ENCODE peak calls at places on chromosomes 13 and 19, in seven cellular contexts. One of them, this sample, is unnamed.

GRCh38 chr19:55385749-55386514 is at the start of gene RPL28:
- DNase-seq in brain microvascular endothelial cell: peak; percentile 97
- DNase-seq in GM13976: peak; percentile 97
- DNase-seq in spleen: peak; percentile 99
- DNase-seq in fibroblast of pulmonary artery: peak; percentile 99
- DNase-seq in HFFc6: peak; percentile 97
- DNase-seq in nephron progenitor cell: peak; percentile 97
- DNase-seq in this sample: peak; percentile 96

GRCh38 chr19:17136026-17136425 is 60.4 kb downstream of the MYO9B start:
- DNase-seq in brain microvascular endothelial cell: no peak
- DNase-seq in GM13976: no peak
- DNase-seq in spleen: no peak
- DNase-seq in fibroblast of pulmonary artery: no peak
- DNase-seq in HFFc6: no peak
- DNase-seq in nephron progenitor cell: no peak
- DNase-seq in this sample: no peak

GRCh38 chr13:67224148-67224846 is 5.8 kb downstream of the PCDH9 start:
- DNase-seq in brain microvascular endothelial cell: peak; percentile 71
- DNase-seq in GM13976: no peak
- DNase-seq in spleen: peak; percentile 85
- DNase-seq in fibroblast of pulmonary artery: peak; percentile 92
- DNase-seq in HFFc6: peak; percentile 68
- DNase-seq in nephron progenitor cell: peak; percentile 62
- DNase-seq in this sample: peak; percentile 17

GRCh38 chr13:24307211-24308067 is 1.9 kb upstream of the C1QTNF9 start:
- DNase-seq in brain microvascular endothelial cell: no peak
- DNase-seq in GM13976: no peak
- DNase-seq in spleen: no peak
- DNase-seq in fibroblast of pulmonary artery: peak; percentile 15
- DNase-seq in HFFc6: no peak
- DNase-seq in nephron progenitor cell: no peak
- DNase-seq in this sample: no peak

GRCh38 chr13:97535619-97536018 is 101.7 kb downstream of the RAP2A start:
- DNase-seq in brain microvascular endothelial cell: no peak
- DNase-seq in GM13976: no peak
- DNase-seq in spleen: no peak
- DNase-seq in fibroblast of pulmonary artery: peak; percentile 54
- DNase-seq in HFFc6: no peak
- DNase-seq in nephron progenitor cell: no peak
- DNase-seq in this sample: no peak

GRCh38 chr19:38993271-38993670 is 17.7 kb upstream of the FBXO17 start:
- DNase-seq in brain microvascular endothelial cell: peak; percentile 63
- DNase-seq in GM13976: no peak
- DNase-seq in spleen: no peak
- DNase-seq in fibroblast of pulmonary artery: peak; percentile 57
- DNase-seq in HFFc6: peak; percentile 77
- DNase-seq in nephron progenitor cell: no peak
- DNase-seq in this sample: no peak

GRCh38 chr13:49833402-49833801 is 40.9 kb upstream of the KPNA3 start:
- DNase-seq in brain microvascular endothelial cell: no peak
- DNase-seq in GM13976: no peak
- DNase-seq in spleen: no peak
- DNase-seq in fibroblast of pulmonary artery: no peak
- DNase-seq in HFFc6: no peak
- DNase-seq in nephron progenitor cell: no peak
- DNase-seq in this sample: no peak

GRCh38 chr13:103133551-103133950 is 67.3 kb upstream of the SLC10A2 start:
- DNase-seq in brain microvascular endothelial cell: no peak
- DNase-seq in GM13976: no peak
- DNase-seq in spleen: no peak
- DNase-seq in fibroblast of pulmonary artery: no peak
- DNase-seq in HFFc6: no peak
- DNase-seq in nephron progenitor cell: no peak
- DNase-seq in this sample: no peak

GRCh38 chr13:59408738-59409137 is 755.0 kb downstream of the DIAPH3 start:
- DNase-seq in brain microvascular endothelial cell: no peak
- DNase-seq in GM13976: no peak
- DNase-seq in spleen: no peak
- DNase-seq in fibroblast of pulmonary artery: no peak
- DNase-seq in HFFc6: no peak
- DNase-seq in nephron progenitor cell: no peak
- DNase-seq in this sample: no peak

DNA sequence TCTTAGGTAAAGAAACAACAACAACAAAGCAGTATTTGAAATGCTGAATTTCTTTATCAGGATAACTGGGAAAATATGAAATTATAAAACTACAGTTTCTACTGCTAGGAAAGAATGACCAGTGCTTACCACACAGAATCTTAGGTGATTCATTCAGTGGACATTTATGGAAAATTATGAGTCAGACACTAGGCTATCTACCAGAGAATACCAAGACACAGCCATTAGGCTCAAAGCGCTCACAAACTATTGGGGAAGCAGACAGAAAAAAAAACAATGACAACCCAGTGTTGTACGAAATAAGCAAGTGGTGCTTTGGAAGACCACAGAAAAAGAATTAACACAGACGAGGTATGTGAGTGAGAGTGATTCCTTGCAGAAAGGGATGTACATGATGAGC is 1019.5 kb downstream of the PCDH9 start:
- DNase-seq in brain microvascular endothelial cell: peak; percentile 87
- DNase-seq in GM13976: no peak
- DNase-seq in spleen: no peak
- DNase-seq in fibroblast of pulmonary artery: peak; percentile 91
- DNase-seq in HFFc6: peak; percentile 90
- DNase-seq in nephron progenitor cell: no peak
- DNase-seq in this sample: no peak
- TF ChIP-seq CTCF in brain microvascular endothelial cell: no peak
- TF ChIP-seq CTCF in GM13976: no peak
- TF ChIP-seq CTCF in spleen: no peak
- TF ChIP-seq CTCF in fibroblast of pulmonary artery: no peak
- TF ChIP-seq CTCF in HFFc6: no peak
- TF ChIP-seq CTCF in nephron progenitor cell: no peak
- TF ChIP-seq CTCF in this sample: no peak

GRCh38 chr19:41353466-41354342 is at the start of gene TGFB1:
- DNase-seq in brain microvascular endothelial cell: peak; percentile 78
- DNase-seq in GM13976: peak; percentile 98
- DNase-seq in spleen: peak; percentile 99
- DNase-seq in fibroblast of pulmonary artery: peak; percentile 93
- DNase-seq in HFFc6: peak; percentile 80
- DNase-seq in nephron progenitor cell: peak; percentile 81
- DNase-seq in this sample: peak; percentile 99

GRCh38 chr19:41352279-41352608 is 1.5 kb downstream of the TGFB1 start:
- DNase-seq in brain microvascular endothelial cell: no peak
- DNase-seq in GM13976: no peak
- DNase-seq in spleen: no peak
- DNase-seq in fibroblast of pulmonary artery: no peak
- DNase-seq in HFFc6: no peak
- DNase-seq in nephron progenitor cell: no peak
- DNase-seq in this sample: no peak

GRCh38 chr19:41351339-41352245 is 2.1 kb downstream of the TGFB1 start:
- DNase-seq in brain microvascular endothelial cell: peak; percentile 28
- DNase-seq in GM13976: peak; percentile 87
- DNase-seq in spleen: peak; percentile 97
- DNase-seq in fibroblast of pulmonary artery: peak; percentile 60
- DNase-seq in HFFc6: no peak
- DNase-seq in nephron progenitor cell: peak; percentile 67
- DNase-seq in this sample: peak; percentile 90

GRCh38 chr19:41354343-41354974 is 737 bp upstream of the TGFB1 start:
- DNase-seq in brain microvascular endothelial cell: no peak
- DNase-seq in GM13976: no peak
- DNase-seq in spleen: peak; percentile 88
- DNase-seq in fibroblast of pulmonary artery: no peak
- DNase-seq in HFFc6: no peak
- DNase-seq in nephron progenitor cell: no peak
- DNase-seq in this sample: no peak

GRCh38 chr19:41352609-41353465 is 885 bp downstream of the TGFB1 start:
- DNase-seq in brain microvascular endothelial cell: peak; percentile 17
- DNase-seq in GM13976: peak; percentile 85
- DNase-seq in spleen: peak; percentile 97
- DNase-seq in fibroblast of pulmonary artery: peak; percentile 51
- DNase-seq in HFFc6: peak; percentile 33
- DNase-seq in nephron progenitor cell: peak; percentile 75
- DNase-seq in this sample: peak; percentile 88
- TF ChIP-seq CTCF in brain microvascular endothelial cell: peak; percentile 77
- TF ChIP-seq CTCF in GM13976: peak; percentile 64
- TF ChIP-seq CTCF in spleen: peak; percentile 41
- TF ChIP-seq CTCF in fibroblast of pulmonary artery: peak; percentile 45
- TF ChIP-seq CTCF in HFFc6: peak; percentile 79
- TF ChIP-seq CTCF in nephron progenitor cell: peak; percentile 32
- TF ChIP-seq CTCF in this sample: peak; percentile 69

DNA sequence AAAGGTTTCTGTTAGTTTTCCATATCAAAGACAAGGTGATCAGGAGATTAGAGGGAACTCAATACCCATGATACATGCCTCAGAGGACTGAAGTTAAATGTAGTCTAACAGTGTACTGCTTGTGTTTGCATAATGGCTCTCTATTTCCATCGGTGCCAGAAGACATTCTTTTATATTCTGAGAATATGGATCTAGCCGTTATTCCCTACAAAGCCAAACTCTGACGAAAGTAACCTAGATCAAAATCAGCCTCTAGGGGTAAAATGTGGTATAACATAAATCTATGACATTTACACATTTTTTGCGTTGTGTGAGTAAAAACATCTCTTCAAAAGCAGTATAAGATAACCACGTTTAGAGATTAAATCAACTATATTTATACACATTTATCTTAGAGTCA is 2232.7 kb downstream of the PCDH9 start:
- DNase-seq in brain microvascular endothelial cell: no peak
- DNase-seq in GM13976: no peak
- DNase-seq in spleen: no peak
- DNase-seq in fibroblast of pulmonary artery: no peak
- DNase-seq in HFFc6: no peak
- DNase-seq in nephron progenitor cell: no peak
- DNase-seq in this sample: no peak
- TF ChIP-seq CTCF in brain microvascular endothelial cell: no peak
- TF ChIP-seq CTCF in GM13976: no peak
- TF ChIP-seq CTCF in spleen: no peak
- TF ChIP-seq CTCF in fibroblast of pulmonary artery: no peak
- TF ChIP-seq CTCF in HFFc6: peak; percentile 39
- TF ChIP-seq CTCF in nephron progenitor cell: peak; percentile 7
- TF ChIP-seq CTCF in this sample: no peak

DNA sequence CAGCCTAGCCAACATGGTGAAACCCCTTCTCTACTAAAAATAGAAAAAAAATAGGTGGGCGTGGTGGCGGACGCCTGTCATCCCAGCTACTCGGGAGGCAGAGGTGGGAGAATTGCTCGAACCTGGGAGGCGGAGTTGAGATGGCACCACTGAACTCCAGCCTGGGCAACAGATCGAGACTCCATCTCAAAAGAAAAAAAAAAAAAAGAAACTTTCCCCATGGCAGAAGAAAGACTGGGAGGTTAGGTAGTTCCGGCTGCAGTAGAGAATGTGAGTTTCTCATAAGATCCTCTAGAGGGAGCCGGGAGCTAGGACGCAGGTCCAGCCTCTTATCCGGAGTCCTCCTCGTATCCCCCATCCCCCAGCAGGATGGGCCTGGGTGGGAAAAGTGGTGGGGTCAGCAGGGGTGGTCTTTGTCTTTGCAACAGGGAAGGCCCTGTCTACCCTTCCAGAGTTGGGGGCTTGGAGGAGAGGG is 13.2 kb upstream of the CREB3L3 start:
- DNase-seq in brain microvascular endothelial cell: peak; percentile 38
- DNase-seq in GM13976: peak; percentile 82
- DNase-seq in spleen: peak; percentile 77
- DNase-seq in fibroblast of pulmonary artery: peak; percentile 75
- DNase-seq in HFFc6: peak; percentile 44
- DNase-seq in nephron progenitor cell: peak; percentile 50
- DNase-seq in this sample: peak; percentile 79
- TF ChIP-seq CTCF in brain microvascular endothelial cell: peak; percentile 82
- TF ChIP-seq CTCF in GM13976: peak; percentile 28
- TF ChIP-seq CTCF in spleen: peak; percentile 32
- TF ChIP-seq CTCF in fibroblast of pulmonary artery: peak; percentile 81
- TF ChIP-seq CTCF in HFFc6: peak; percentile 42
- TF ChIP-seq CTCF in nephron progenitor cell: peak; percentile 57
- TF ChIP-seq CTCF in this sample: peak; percentile 45

GRCh38 chr19:11381535-11382369 is 2.4 kb downstream of the EPOR start:
- DNase-seq in brain microvascular endothelial cell: peak; percentile 81
- DNase-seq in GM13976: peak; percentile 92
- DNase-seq in spleen: peak; percentile 95
- DNase-seq in fibroblast of pulmonary artery: peak; percentile 87
- DNase-seq in HFFc6: peak; percentile 92
- DNase-seq in nephron progenitor cell: peak; percentile 81
- DNase-seq in this sample: peak; percentile 90
- TF ChIP-seq CTCF in brain microvascular endothelial cell: peak; percentile 29
- TF ChIP-seq CTCF in GM13976: peak; percentile 60
- TF ChIP-seq CTCF in spleen: no peak
- TF ChIP-seq CTCF in fibroblast of pulmonary artery: no peak
- TF ChIP-seq CTCF in HFFc6: peak; percentile 52
- TF ChIP-seq CTCF in nephron progenitor cell: no peak
- TF ChIP-seq CTCF in this sample: peak; percentile 40

GRCh38 chr19:33948651-33949335 is 152.1 kb downstream of the KCTD15 start:
- DNase-seq in brain microvascular endothelial cell: no peak
- DNase-seq in GM13976: no peak
- DNase-seq in spleen: no peak
- DNase-seq in fibroblast of pulmonary artery: no peak
- DNase-seq in HFFc6: no peak
- DNase-seq in nephron progenitor cell: no peak
- DNase-seq in this sample: no peak
- TF ChIP-seq CTCF in brain microvascular endothelial cell: no peak
- TF ChIP-seq CTCF in GM13976: no peak
- TF ChIP-seq CTCF in spleen: no peak
- TF ChIP-seq CTCF in fibroblast of pulmonary artery: no peak
- TF ChIP-seq CTCF in HFFc6: no peak
- TF ChIP-seq CTCF in nephron progenitor cell: no peak
- TF ChIP-seq CTCF in this sample: no peak